ENCODE peak calls at places on chromosomes 7 and 10, in eight cellular contexts. B is right cardiac atrium; T is neural progenitor cell; U is colonic mucosa; S is effector memory CD4-positive, alpha-beta T cell; V is IMR-90; I is tibial artery; Y is stomach. G is an unnamed sample.

GRCh38 chr7:89023146-89023545 is 227.6 kb upstream of the TEX47 start:
- DNase-seq in B (no peak), T (no peak), U (no peak), S (no peak), V (no peak), I (no peak), Y (no peak), G (no peak)

GRCh38 chr7:7564323-7564780 is 2.3 kb upstream of the MIOS start:
- DNase-seq in B (no peak), T (no peak), U (no peak), S (no peak), V (peak; percentile 76), I (no peak), Y (no peak), G (no peak)

GRCh38 chr10:22253578-22253882 is 35.7 kb upstream of the EBLN1 start:
- DNase-seq in B (peak; percentile 85), T (peak; percentile 72), U (peak; percentile 35), S (no peak), V (no peak), I (peak; percentile 42), Y (no peak), G (peak; percentile 36)

GRCh38 chr7:88226201-88226600 is 6.4 kb upstream of the SRI start:
- DNase-seq in B (no peak), T (no peak), U (no peak), S (no peak), V (no peak), I (no peak), Y (no peak), G (no peak)

GRCh38 chr7:80736371-80736770 is 97.9 kb downstream of the CD36 start:
- DNase-seq in B (no peak), T (no peak), U (no peak), S (no peak), V (peak; percentile 39), I (no peak), Y (no peak), G (no peak)

GRCh38 chr10:119209736-119210355 is 2.5 kb downstream of the GRK5 start:
- DNase-seq in B (no peak), T (no peak), U (no peak), S (no peak), V (peak; percentile 37), I (no peak), Y (no peak), G (no peak)

GRCh38 chr7:40202851-40203250 is 68.0 kb downstream of the SUGCT start:
- DNase-seq in B (no peak), T (no peak), U (no peak), S (no peak), V (no peak), I (no peak), Y (no peak), G (no peak)

GRCh38 chr7:18940577-18941134 is 176.8 kb downstream of the TWIST1 start:
- DNase-seq in B (no peak), T (peak; percentile 48), U (no peak), S (no peak), V (no peak), I (no peak), Y (no peak), G (no peak)

GRCh38 chr7:38169862-38170261 is 8.2 kb upstream of the STARD3NL start:
- DNase-seq in B (peak; percentile 60), T (no peak), U (peak; percentile 31), S (no peak), V (peak; percentile 77), I (peak; percentile 66), Y (no peak), G (no peak)

GRCh38 chr10:11546581-11546980 is 64.9 kb downstream of the USP6NL start:
- DNase-seq in B (no peak), T (no peak), U (no peak), S (no peak), V (peak; percentile 34), I (no peak), Y (no peak), G (no peak)

GRCh38 chr7:28658392-28658791 is 246.1 kb downstream of the CREB5 start:
- DNase-seq in B (no peak), T (peak; percentile 38), U (no peak), S (no peak), V (no peak), I (no peak), Y (no peak), G (no peak)

GRCh38 chr7:155227788-155228458 is 69.8 kb upstream of the INSIG1 start:
- DNase-seq in B (no peak), T (peak; percentile 52), U (no peak), S (no peak), V (no peak), I (no peak), Y (no peak), G (no peak)

GRCh38 chr10:29050081-29050480 is 238.8 kb upstream of the LYZL1 start:
- DNase-seq in B (no peak), T (no peak), U (no peak), S (no peak), V (no peak), I (no peak), Y (no peak), G (no peak)

GRCh38 chr7:38825721-38826440 is 83.1 kb downstream of the VPS41 start:
- DNase-seq in B (no peak), T (no peak), U (no peak), S (no peak), V (no peak), I (no peak), Y (no peak), G (no peak)

GRCh38 chr7:15686957-15687644 is 618 bp upstream of the MEOX2 start:
- DNase-seq in B (peak; percentile 48), T (peak; percentile 11), U (no peak), S (no peak), V (no peak), I (no peak), Y (no peak), G (no peak)

GRCh38 chr7:106891545-106892410 is 26.7 kb downstream of the PIK3CG start:
- DNase-seq in B (no peak), T (peak; percentile 26), U (no peak), S (no peak), V (no peak), I (no peak), Y (no peak), G (no peak)

GRCh38 chr10:22280078-22280477 is 36.1 kb upstream of the COMMD3 start:
- DNase-seq in B (no peak), T (no peak), U (no peak), S (no peak), V (no peak), I (no peak), Y (no peak), G (no peak)

GRCh38 chr7:12794722-12795302 is 107.4 kb downstream of the ARL4A start:
- DNase-seq in B (no peak), T (no peak), U (no peak), S (no peak), V (no peak), I (no peak), Y (no peak), G (no peak)

GRCh38 chr10:45421231-45422097 is 47.4 kb downstream of the ALOX5 start:
- DNase-seq in B (no peak), T (peak; percentile 0), U (no peak), S (peak; percentile 25), V (no peak), I (no peak), Y (no peak), G (no peak)

GRCh38 chr10:36712695-36713094 is 412.7 kb upstream of the ANKRD30A start:
- DNase-seq in B (no peak), T (no peak), U (no peak), S (no peak), V (peak; percentile 37), I (no peak), Y (no peak), G (no peak)

GRCh38 chr10:132396495-132397035 is 435 bp upstream of the PWWP2B start:
- DNase-seq in B (peak; percentile 89), T (peak; percentile 86), U (no peak), S (peak; percentile 53), V (peak; percentile 31), I (no peak), Y (peak; percentile 75), G (peak; percentile 60)

DNA sequence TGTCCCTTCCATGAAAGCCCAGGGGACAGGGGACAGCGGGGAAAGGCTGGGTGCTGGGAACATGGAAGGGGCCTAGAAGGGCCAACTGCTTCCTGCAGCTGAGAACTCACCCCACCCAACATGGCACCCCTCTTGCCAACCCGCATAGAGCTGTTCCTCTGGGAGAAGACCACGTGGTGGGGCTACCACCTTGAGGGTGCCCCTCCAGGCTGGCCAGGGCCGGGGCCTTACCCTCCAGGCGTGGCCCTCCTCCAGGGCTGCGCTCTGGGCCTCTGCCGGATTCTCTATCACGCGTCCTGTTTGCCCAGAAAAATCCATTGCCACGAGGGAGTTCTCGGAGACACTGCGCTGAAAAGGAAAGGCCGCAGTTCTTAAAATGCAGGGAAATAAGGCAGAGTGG is 39.9 kb upstream of the DDC start:
- DNase-seq in B (no peak), T (no peak), U (no peak), S (no peak), V (no peak), I (no peak), Y (no peak), G (no peak)
- H3K9me3 ChIP-seq in B (no peaks in the 10 kb centered on the region), T (no peaks in the 10 kb centered on the region), U (no peaks in the 10 kb centered on the region), S (peaks cover 11% of the 10 kb centered on the region), V (no peaks in the 10 kb centered on the region), I (no peaks in the 10 kb centered on the region), Y (no peaks in the 10 kb centered on the region), G (no peaks in the 10 kb centered on the region)

DNA sequence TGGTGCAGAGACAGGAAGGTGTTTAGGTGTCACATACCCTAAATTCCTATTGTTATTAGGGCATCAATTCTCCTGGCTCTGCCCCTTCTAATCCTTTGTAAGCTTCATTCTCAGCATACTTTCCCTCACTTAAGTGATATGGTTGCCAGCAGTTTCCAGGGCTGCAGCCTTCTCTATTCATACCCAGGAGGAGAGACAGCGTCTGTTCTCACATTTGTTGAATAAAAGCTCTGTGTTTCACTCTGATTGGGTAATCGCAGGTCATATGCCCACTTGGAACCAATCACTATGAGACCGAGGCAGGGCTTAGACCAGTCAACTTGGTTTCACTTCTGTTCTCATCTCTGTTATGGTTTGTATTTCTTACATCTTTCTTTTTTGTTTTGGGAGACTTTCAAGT is 109.6 kb upstream of the MTPN start:
- DNase-seq in B (no peak), T (peak; percentile 71), U (no peak), S (no peak), V (peak; percentile 85), I (peak; percentile 54), Y (peak; percentile 44), G (no peak)
- H3K9me3 ChIP-seq in B (no peaks in the 10 kb centered on the region), T (no peaks in the 10 kb centered on the region), U (no peaks in the 10 kb centered on the region), S (no peaks in the 10 kb centered on the region), V (no peaks in the 10 kb centered on the region), I (no peaks in the 10 kb centered on the region), Y (no peaks in the 10 kb centered on the region), G (no peaks in the 10 kb centered on the region)

GRCh38 chr7:57449904-57450303 is at the start of gene ZNF716:
- DNase-seq in B (no peak), T (no peak), U (no peak), S (no peak), V (no peak), I (no peak), Y (no peak), G (no peak)
- H3K9me3 ChIP-seq in B (no peaks in the 10 kb centered on the region), T (peaks cover 11% of the 10 kb centered on the region), U (no peaks in the 10 kb centered on the region), S (peaks cover 3% of the 10 kb centered on the region), V (peaks cover 2% of the 10 kb centered on the region), I (no peaks in the 10 kb centered on the region), Y (no peaks in the 10 kb centered on the region), G (no peaks in the 10 kb centered on the region)

DNA sequence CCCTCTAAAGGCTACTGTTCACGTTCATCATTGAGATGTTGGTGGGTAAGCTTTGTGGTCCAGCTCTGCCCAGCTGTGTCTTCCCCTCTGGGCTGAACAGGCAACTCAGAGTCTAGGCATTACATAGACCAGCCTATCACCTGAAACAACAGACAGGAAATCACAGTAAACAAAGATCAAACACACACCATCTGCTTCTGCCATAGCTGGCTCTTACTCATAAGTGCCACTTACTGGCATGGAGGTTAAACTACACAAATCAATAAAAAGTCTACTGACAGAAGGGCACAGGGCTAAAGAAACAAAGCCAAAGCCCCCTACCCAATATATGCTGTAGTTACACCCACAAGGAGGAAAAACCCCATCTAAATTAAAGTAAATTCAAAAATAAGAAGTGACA is 35.0 kb downstream of the SEPTIN14 start:
- DNase-seq in B (no peak), T (no peak), U (no peak), S (no peak), V (no peak), I (no peak), Y (no peak), G (no peak)
- H3K9me3 ChIP-seq in B (peaks cover 13% of the 10 kb centered on the region), T (peaks cover 12% of the 10 kb centered on the region), U (no peaks in the 10 kb centered on the region), S (no peaks in the 10 kb centered on the region), V (peaks cover 8% of the 10 kb centered on the region), I (no peaks in the 10 kb centered on the region), Y (peaks cover 9% of the 10 kb centered on the region), G (no peaks in the 10 kb centered on the region)